ENCODE peak calls at places on chromosomes 16 and 17, in eight cellular contexts. W is stimulated activated CD8-positive, alpha-beta memory T cell treated with anti-CD3 and anti-CD28 coated beads, Interleukin-15, amount 100 ng/mL, for 1 hour; F is tibial artery; G is AG08396; I is DMS 273 treated with DMSO at 0.1 percent for 48 hours; U is stimulated activated effector memory CD8-positive, alpha-beta T cell treated with anti-CD3 and anti-CD28 coated beads, Interleukin-12 subunit alpha, Interleukin-12 subunit beta, amount 100 ng/mL, for 72 hours; V is NCI-H69; D is stimulated activated CD4-positive, alpha-beta T cell treated with anti-CD3 and anti-CD28 coated beads, Interleukin-1b, Interleukin-23, amount 100 ng/mL, for 1 hour. J is an unnamed sample.

GRCh38 chr16:47461598-47462266 is 601 bp downstream of the PHKB start:
- DNase-seq in W (no peak), F (no peak), G (peak; percentile 35), I (peak; percentile 1), U (peak; percentile 51), V (peak; percentile 59), D (no peak), J (no peak)

GRCh38 chr16:27966756-27967155 is 96.8 kb downstream of the GSG1L start:
- DNase-seq in W (no peak), F (no peak), G (no peak), I (no peak), U (no peak), V (no peak), D (no peak), J (no peak)

GRCh38 chr17:71941920-71942319 is 178.9 kb upstream of the SOX9 start:
- DNase-seq in W (no peak), F (no peak), G (no peak), I (no peak), U (no peak), V (no peak), D (no peak), J (no peak)

GRCh38 chr17:7056386-7056785 is 12.5 kb upstream of the SLC16A11 start:
- DNase-seq in W (no peak), F (no peak), G (no peak), I (no peak), U (no peak), V (no peak), D (no peak), J (no peak)

GRCh38 chr17:3892095-3892998 is 506 bp downstream of the CAMKK1 start:
- DNase-seq in W (peak; percentile 46), F (peak; percentile 96), G (peak; percentile 83), I (no peak), U (peak; percentile 83), V (peak; percentile 71), D (peak; percentile 35), J (no peak)

GRCh38 chr17:40320771-40321501 is 12.0 kb downstream of the RARA start:
- DNase-seq in W (no peak), F (peak; percentile 93), G (no peak), I (no peak), U (peak; percentile 64), V (peak; percentile 26), D (peak; percentile 49), J (no peak)

GRCh38 chr17:55466671-55467070 is 44.6 kb downstream of the SMIM36 start:
- DNase-seq in W (no peak), F (no peak), G (no peak), I (no peak), U (no peak), V (peak; percentile 6), D (no peak), J (no peak)

GRCh38 chr16:86256995-86257394 is 253.3 kb upstream of the FOXF1 start:
- DNase-seq in W (no peak), F (no peak), G (no peak), I (no peak), U (no peak), V (no peak), D (no peak), J (no peak)

GRCh38 chr17:6435051-6435450 is at the start of gene AIPL1:
- DNase-seq in W (no peak), F (no peak), G (no peak), I (no peak), U (no peak), V (no peak), D (no peak), J (no peak)

GRCh38 chr16:80824623-80825364 is 20.4 kb upstream of the CDYL2 start:
- DNase-seq in W (no peak), F (no peak), G (peak; percentile 34), I (peak; percentile 2), U (peak; percentile 55), V (peak; percentile 31), D (no peak), J (no peak)

GRCh38 chr17:55177159-55177913 is 87.4 kb upstream of the HLF start:
- DNase-seq in W (no peak), F (no peak), G (no peak), I (no peak), U (no peak), V (peak; percentile 87), D (no peak), J (no peak)

GRCh38 chr16:80803341-80804060 is 897 bp downstream of the CDYL2 start:
- DNase-seq in W (no peak), F (no peak), G (peak; percentile 57), I (no peak), U (peak; percentile 75), V (peak; percentile 25), D (no peak), J (no peak)

GRCh38 chr17:77217136-77217535 is 76.4 kb downstream of the SEC14L1 start:
- DNase-seq in W (no peak), F (no peak), G (no peak), I (no peak), U (no peak), V (no peak), D (no peak), J (no peak)

GRCh38 chr17:12421077-12421476 is 244.6 kb upstream of the MYOCD start:
- DNase-seq in W (no peak), F (no peak), G (no peak), I (no peak), U (no peak), V (no peak), D (no peak), J (no peak)

GRCh38 chr16:82761858-82762257 is 135.1 kb downstream of the CDH13 start:
- DNase-seq in W (no peak), F (no peak), G (no peak), I (no peak), U (no peak), V (no peak), D (no peak), J (no peak)

GRCh38 chr17:54968954-54969400 is 412 bp downstream of the STXBP4 start:
- DNase-seq in W (no peak), F (no peak), G (peak; percentile 40), I (no peak), U (peak; percentile 72), V (no peak), D (no peak), J (no peak)

GRCh38 chr16:70493863-70494770 is 29.2 kb downstream of the COG4 start:
- DNase-seq in W (no peak), F (no peak), G (no peak), I (no peak), U (no peak), V (no peak), D (no peak), J (no peak)

GRCh38 chr17:17387461-17388362 is 84.5 kb downstream of the NT5M start:
- DNase-seq in W (no peak), F (no peak), G (no peak), I (no peak), U (no peak), V (peak; percentile 86), D (no peak), J (no peak)

GRCh38 chr17:31900877-31901276 is 631 bp downstream of the UTP6 start:
- DNase-seq in W (no peak), F (no peak), G (no peak), I (no peak), U (no peak), V (peak; percentile 34), D (no peak), J (no peak)

GRCh38 chr17:79533116-79533515 is 77.7 kb downstream of the RBFOX3 start:
- DNase-seq in W (no peak), F (no peak), G (no peak), I (no peak), U (no peak), V (no peak), D (no peak), J (no peak)

GRCh38 chr17:75250009-75250471 is 11.4 kb downstream of the GGA3 start:
- DNase-seq in W (peak; percentile 42), F (no peak), G (no peak), I (no peak), U (peak; percentile 80), V (no peak), D (peak; percentile 66), J (no peak)

GRCh38 chr17:50482110-50482509 is 3.5 kb downstream of the RSAD1 start:
- DNase-seq in W (no peak), F (no peak), G (no peak), I (no peak), U (no peak), V (no peak), D (no peak), J (no peak)

GRCh38 chr16:62170642-62171041 is 134.4 kb upstream of the CDH8 start:
- DNase-seq in W (no peak), F (no peak), G (no peak), I (no peak), U (no peak), V (no peak), D (no peak), J (no peak)

GRCh38 chr16:714558-715447 is at the start of gene METRN:
- DNase-seq in W (peak; percentile 74), F (peak; percentile 94), G (peak; percentile 96), I (peak; percentile 58), U (peak; percentile 94), V (peak; percentile 97), D (peak; percentile 75), J (peak; percentile 49)

GRCh38 chr16:85204242-85205010 is 92.2 kb upstream of the CIBAR2 start:
- DNase-seq in W (no peak), F (no peak), G (no peak), I (no peak), U (no peak), V (no peak), D (no peak), J (no peak)

GRCh38 chr16:88883946-88884345 is 17.5 kb upstream of the PABPN1L start:
- DNase-seq in W (no peak), F (no peak), G (no peak), I (no peak), U (no peak), V (no peak), D (no peak), J (no peak)

GRCh38 chr16:70018254-70018653 is 67.1 kb downstream of the CLEC18A start:
- DNase-seq in W (peak; percentile 7), F (no peak), G (no peak), I (peak; percentile 12), U (no peak), V (peak; percentile 1), D (no peak), J (no peak)

GRCh38 chr16:80029706-80030481 is 429.4 kb upstream of the MAF start:
- DNase-seq in W (no peak), F (no peak), G (no peak), I (no peak), U (no peak), V (no peak), D (no peak), J (no peak)

GRCh38 chr17:78788451-78788850 is 6.4 kb upstream of the CYTH1 start:
- DNase-seq in W (no peak), F (peak; percentile 29), G (no peak), I (no peak), U (no peak), V (no peak), D (no peak), J (no peak)

GRCh38 chr16:69166946-69167930 is 19.7 kb upstream of the SNTB2 start:
- DNase-seq in W (no peak), F (no peak), G (no peak), I (no peak), U (no peak), V (no peak), D (no peak), J (no peak)

GRCh38 chr17:31398381-31399275 is 7.2 kb downstream of the RAB11FIP4 start:
- DNase-seq in W (no peak), F (peak; percentile 48), G (no peak), I (peak; percentile 53), U (no peak), V (no peak), D (no peak), J (no peak)

GRCh38 chr17:17408236-17408794 is 68.5 kb upstream of the MED9 start:
- DNase-seq in W (no peak), F (no peak), G (no peak), I (no peak), U (peak; percentile 55), V (no peak), D (no peak), J (no peak)

GRCh38 chr16:83966153-83966696 is 1.8 kb upstream of the NECAB2 start:
- DNase-seq in W (no peak), F (no peak), G (no peak), I (no peak), U (no peak), V (no peak), D (no peak), J (no peak)

GRCh38 chr16:8063151-8063550 is 527.2 kb downstream of the TMEM114 start:
- DNase-seq in W (no peak), F (no peak), G (no peak), I (no peak), U (no peak), V (no peak), D (no peak), J (no peak)

J was measured in NCI-H187 treated with DMSO at 0.1 percent for 48 hours.